ENCODE peak calls at places on chromosomes 7 and 10, in five cellular contexts. P is progenitor cell of endocrine pancreas, M is HFF-Myc, X is testis, E is upper lobe of right lung. Q is an unnamed sample.

GRCh38 chr10:47176903-47177860 is 122.8 kb upstream of the GDF10 start:
- DNase-seq in P (no peak), M (no peak), X (no peak), E (peak), Q (no peak)

GRCh38 chr7:15832996-15833395 is 146.5 kb upstream of the MEOX2 start:
- DNase-seq in P (no peak), M (peak), X (peak), E (no peak), Q (no peak)

GRCh38 chr7:106313456-106313891 is 28.7 kb upstream of the NAMPT start:
- DNase-seq in P (no peak), M (peak), X (no peak), E (no peak), Q (no peak)

GRCh38 chr10:132438091-132439024 is 41.4 kb downstream of the PWWP2B start:
- DNase-seq in P (no peak), M (no peak), X (no peak), E (no peak), Q (no peak)

GRCh38 chr10:128892005-128892404 is 575.0 kb upstream of the MGMT start:
- DNase-seq in P (no peak), M (no peak), X (no peak), E (no peak), Q (no peak)

GRCh38 chr10:96417432-96417831 is 58.6 kb upstream of the OPALIN start:
- DNase-seq in P (no peak), M (no peak), X (no peak), E (no peak), Q (no peak)

GRCh38 chr7:33750177-33750576 is 155.2 kb upstream of the BMPER start:
- DNase-seq in P (no peak), M (no peak), X (no peak), E (no peak), Q (no peak)

GRCh38 chr10:91022924-91023707 is 102.2 kb upstream of the ANKRD1 start:
- DNase-seq in P (no peak), M (no peak), X (peak), E (no peak), Q (no peak)

GRCh38 chr7:13179011-13179574 is 491.7 kb downstream of the ARL4A start:
- DNase-seq in P (no peak), M (no peak), X (no peak), E (no peak), Q (no peak)

GRCh38 chr10:6231146-6231545 is 28.4 kb downstream of the PFKFB3 start:
- DNase-seq in P (no peak), M (no peak), X (no peak), E (no peak), Q (no peak)

GRCh38 chr10:49177391-49178355 is 10.5 kb downstream of the TMEM273 start:
- DNase-seq in P (no peak), M (peak), X (no peak), E (no peak), Q (no peak)

GRCh38 chr7:73734619-73735525 is 3.7 kb downstream of the ABHD11 start:
- DNase-seq in P (peak), M (peak), X (peak), E (peak), Q (no peak)

GRCh38 chr7:101678138-101678479 is 49.0 kb upstream of the MYL10 start:
- DNase-seq in P (no peak), M (no peak), X (no peak), E (no peak), Q (no peak)

GRCh38 chr10:4058514-4059029 is 273.6 kb upstream of the KLF6 start:
- DNase-seq in P (no peak), M (no peak), X (no peak), E (no peak), Q (no peak)

DNA sequence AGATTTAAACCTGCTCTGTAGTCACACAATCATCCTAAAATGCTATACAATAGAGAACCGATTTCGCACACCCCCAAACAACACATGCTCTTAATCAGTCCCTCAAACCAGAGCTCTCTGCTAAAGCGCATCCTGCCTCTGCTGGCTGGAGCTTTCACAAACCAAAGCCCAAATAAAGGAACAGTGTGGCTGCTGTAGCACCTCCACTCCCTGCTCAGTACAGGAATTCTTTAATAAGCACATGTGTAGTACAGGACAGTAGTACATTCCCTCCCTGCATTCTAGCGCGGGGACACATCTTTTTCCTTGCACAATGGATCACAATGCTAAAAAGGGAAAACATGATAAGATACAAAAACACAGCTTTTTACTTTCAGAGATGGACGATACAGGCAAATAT is 684.6 kb downstream of the MAGI2 start:
- DNase-seq in P (no peak), M (no peak), X (no peak), E (no peak), Q (no peak)
- TF ChIP-seq CTCF in P (no peak), M (no peak), X (no peak), E (no peak), Q (no peak)

DNA sequence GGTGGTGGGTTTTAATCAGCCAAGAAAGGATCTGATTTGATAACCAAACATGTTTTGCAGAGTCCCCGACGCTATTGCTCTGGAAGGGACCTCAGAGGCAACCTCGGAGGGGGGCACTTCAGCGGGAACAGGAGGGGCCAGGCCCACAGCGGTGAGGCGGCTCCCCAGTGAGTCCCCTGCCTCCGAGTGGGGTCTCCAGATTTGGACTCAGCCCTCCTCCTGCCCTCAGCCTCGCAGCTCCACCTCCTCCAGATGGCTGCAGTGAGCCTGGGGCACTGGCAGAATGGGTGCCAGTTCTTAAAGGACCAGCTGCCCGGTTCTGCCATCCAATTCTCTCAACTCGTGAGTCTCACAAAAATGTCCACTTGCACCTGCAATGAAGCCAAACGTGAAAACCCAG is 61.0 kb upstream of the NANOS1 start:
- DNase-seq in P (no peak), M (no peak), X (no peak), E (no peak), Q (no peak)
- TF ChIP-seq CTCF in P (no peak), M (no peak), X (no peak), E (no peak), Q (no peak)

DNA sequence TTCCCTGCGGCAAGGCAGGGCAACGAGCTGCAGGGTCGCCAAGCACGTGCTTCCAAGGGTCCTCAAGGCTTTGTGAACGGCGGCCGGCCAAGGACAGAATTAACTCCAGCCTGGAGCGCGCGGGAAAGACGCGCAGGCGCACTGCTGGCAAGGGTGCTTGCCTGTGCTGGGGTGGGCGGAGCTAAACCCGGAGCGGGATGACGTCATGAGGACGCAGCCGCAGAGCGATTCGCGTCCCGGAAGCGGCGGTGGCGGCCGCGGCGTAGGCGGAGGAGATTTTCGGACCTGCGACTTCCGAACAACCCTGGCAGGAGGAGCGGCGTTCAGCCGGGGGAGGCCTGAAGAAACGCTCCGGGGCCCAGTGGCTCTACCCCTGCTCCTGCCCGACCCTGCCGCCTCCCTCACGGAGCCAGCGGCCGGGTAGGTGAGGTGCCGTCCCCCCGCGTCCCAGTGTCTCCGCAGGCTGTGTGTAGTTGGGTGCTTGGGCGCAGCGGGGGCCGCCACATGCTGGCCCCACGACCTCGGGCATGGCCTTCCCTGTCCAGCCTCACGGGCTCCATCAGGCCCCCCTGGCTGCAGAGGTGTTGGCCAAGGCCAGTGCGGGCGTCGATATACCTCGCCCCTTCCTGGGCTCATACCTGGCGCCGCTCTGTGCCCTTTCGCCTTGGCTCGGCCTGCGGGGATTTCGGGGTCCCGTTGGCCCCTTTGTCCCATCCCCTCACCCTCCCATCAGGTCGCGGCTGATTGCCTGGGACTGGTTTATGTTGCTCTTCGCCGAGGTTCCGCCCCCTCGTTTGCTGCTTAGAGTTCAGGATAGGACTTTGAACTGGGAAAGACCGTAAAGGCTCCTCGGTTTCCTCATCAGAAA is at the start of gene ZFYVE27:
- DNase-seq in P (peak), M (peak), X (peak), E (peak), Q (peak)
- TF ChIP-seq CTCF in P (peak), M (no peak), X (no peak), E (no peak), Q (no peak)

DNA sequence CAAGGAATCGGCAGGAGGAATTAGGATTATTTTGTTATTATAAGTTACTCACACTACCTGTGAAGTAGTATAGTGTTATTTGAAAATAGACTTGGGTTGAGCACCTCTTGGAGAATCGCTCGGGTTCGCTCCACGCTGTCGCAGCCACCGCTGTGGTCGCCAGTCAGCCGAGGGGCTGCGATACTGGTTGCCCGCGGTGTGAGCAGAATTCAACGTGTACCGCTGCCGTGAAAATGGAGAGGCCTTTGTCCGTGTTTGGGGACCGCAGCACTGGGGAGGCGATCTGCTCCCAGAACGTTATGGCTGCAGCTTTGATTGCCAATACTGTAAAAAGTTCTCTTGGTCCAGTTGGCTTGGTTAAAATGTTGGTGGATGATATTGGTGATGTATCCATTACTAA is 117.2 kb downstream of the C7orf25 start:
- DNase-seq in P (no peak), M (no peak), X (no peak), E (no peak), Q (no peak)
- TF ChIP-seq CTCF in P (no peak), M (no peak), X (no peak), E (no peak), Q (no peak)

GRCh38 chr7:2558620-2559282 is at the start of gene IQCE:
- DNase-seq in P (peak), M (peak), X (peak), E (peak), Q (peak)
- TF ChIP-seq CTCF in P (no peak), M (no peak), X (peak), E (no peak), Q (no peak)

Q was measured in mesothelial cell of epicardium.